ENCODE peak calls at places on chromosomes 5 and 9, in five cellular contexts. H is cortex of kidney; D is left cardiac atrium; P is stimulated activated CD4-positive, alpha-beta T cell treated with anti-CD3 and anti-CD28 coated beads, Interleukin-2, amount 100 ng/mL, for 24 hours; W is suprapubic skin. B is an unnamed sample.

GRCh38 chr9:33170464-33171156 is 3.5 kb upstream of the B4GALT1 start:
- DNase-seq in P (peak; percentile 55), D (peak; percentile 65), W (no peak), H (no peak), B (peak; percentile 64)

GRCh38 chr5:114311943-114312342 is 49.9 kb upstream of the KCNN2 start:
- DNase-seq in D (no peak), W (no peak), P (no peak), H (no peak), B (no peak)

GRCh38 chr9:135531096-135531495 is 9.9 kb downstream of the LCN1 start:
- DNase-seq in D (no peak), H (no peak), W (no peak), P (no peak), B (no peak)

GRCh38 chr5:62632181-62632580 is 53.6 kb downstream of the LRRC70 start:
- DNase-seq in H (no peak), P (no peak), D (no peak), W (no peak), B (no peak)

GRCh38 chr5:82793808-82794419 is 283.3 kb downstream of the TMEM167A start:
- DNase-seq in W (no peak), D (no peak), H (no peak), P (peak; percentile 59), B (peak; percentile 13)

GRCh38 chr9:14585730-14586473 is 107.3 kb downstream of the ZDHHC21 start:
- DNase-seq in H (no peak), D (no peak), P (peak; percentile 17), W (no peak), B (no peak)

GRCh38 chr5:56011835-56012234 is 17.1 kb upstream of the IL6ST start:
- DNase-seq in H (no peak), W (no peak), P (peak; percentile 38), D (no peak), B (no peak)

GRCh38 chr5:14696851-14697250 is 32.3 kb downstream of the OTULIN start:
- DNase-seq in W (no peak), D (no peak), H (no peak), P (no peak), B (no peak)